ENCODE peak calls at places on chromosome 7, in ten cellular contexts. One of them, this sample, is unnamed.

GRCh38 chr7:5143935-5144903 is 45.8 kb upstream of the WIPI2 start:
- DNase-seq in mammary epithelial cell: peak
- DNase-seq in adrenal gland: peak
- DNase-seq in fibroblast of lung: peak
- DNase-seq in AG04450: no peak
- DNase-seq in GM12864: peak
- DNase-seq in effector memory CD4-positive, alpha-beta T cell: peak
- DNase-seq in brain microvascular endothelial cell: peak
- DNase-seq in aorta: no peak
- DNase-seq in fibroblast of mammary gland: peak
- DNase-seq in this sample: peak

GRCh38 chr7:24882989-24883631 is 96.9 kb downstream of the OSBPL3 start:
- DNase-seq in mammary epithelial cell: peak
- DNase-seq in adrenal gland: no peak
- DNase-seq in fibroblast of lung: peak
- DNase-seq in AG04450: peak
- DNase-seq in GM12864: no peak
- DNase-seq in effector memory CD4-positive, alpha-beta T cell: no peak
- DNase-seq in brain microvascular endothelial cell: peak
- DNase-seq in aorta: peak
- DNase-seq in fibroblast of mammary gland: peak
- DNase-seq in this sample: no peak

GRCh38 chr7:92061154-92061553 is 73.1 kb downstream of the CYP51A1 start:
- DNase-seq in mammary epithelial cell: peak
- DNase-seq in adrenal gland: no peak
- DNase-seq in fibroblast of lung: peak
- DNase-seq in AG04450: no peak
- DNase-seq in GM12864: no peak
- DNase-seq in effector memory CD4-positive, alpha-beta T cell: no peak
- DNase-seq in brain microvascular endothelial cell: no peak
- DNase-seq in aorta: no peak
- DNase-seq in fibroblast of mammary gland: no peak
- DNase-seq in this sample: no peak

GRCh38 chr7:3200504-3200903 is 100.5 kb upstream of the SDK1 start:
- DNase-seq in mammary epithelial cell: peak
- DNase-seq in adrenal gland: no peak
- DNase-seq in fibroblast of lung: peak
- DNase-seq in AG04450: no peak
- DNase-seq in GM12864: no peak
- DNase-seq in effector memory CD4-positive, alpha-beta T cell: no peak
- DNase-seq in brain microvascular endothelial cell: peak
- DNase-seq in aorta: no peak
- DNase-seq in fibroblast of mammary gland: peak
- DNase-seq in this sample: peak

GRCh38 chr7:148419856-148420508 is 170.6 kb upstream of the C7orf33 start:
- DNase-seq in mammary epithelial cell: no peak
- DNase-seq in adrenal gland: no peak
- DNase-seq in fibroblast of lung: no peak
- DNase-seq in AG04450: no peak
- DNase-seq in GM12864: no peak
- DNase-seq in effector memory CD4-positive, alpha-beta T cell: no peak
- DNase-seq in brain microvascular endothelial cell: no peak
- DNase-seq in aorta: no peak
- DNase-seq in fibroblast of mammary gland: no peak
- DNase-seq in this sample: no peak

GRCh38 chr7:121872831-121873764 is at the start of gene PTPRZ1:
- DNase-seq in mammary epithelial cell: peak
- DNase-seq in adrenal gland: peak
- DNase-seq in fibroblast of lung: peak
- DNase-seq in AG04450: no peak
- DNase-seq in GM12864: no peak
- DNase-seq in effector memory CD4-positive, alpha-beta T cell: no peak
- DNase-seq in brain microvascular endothelial cell: no peak
- DNase-seq in aorta: peak
- DNase-seq in fibroblast of mammary gland: peak
- DNase-seq in this sample: no peak

GRCh38 chr7:112162161-112163020 is 43.8 kb downstream of the DOCK4 start:
- DNase-seq in mammary epithelial cell: no peak
- DNase-seq in adrenal gland: peak
- DNase-seq in fibroblast of lung: peak
- DNase-seq in AG04450: no peak
- DNase-seq in GM12864: no peak
- DNase-seq in effector memory CD4-positive, alpha-beta T cell: no peak
- DNase-seq in brain microvascular endothelial cell: peak
- DNase-seq in aorta: no peak
- DNase-seq in fibroblast of mammary gland: peak
- DNase-seq in this sample: no peak

GRCh38 chr7:209846-210245 is 17.5 kb downstream of the FAM20C start:
- DNase-seq in mammary epithelial cell: no peak
- DNase-seq in adrenal gland: no peak
- DNase-seq in fibroblast of lung: peak
- DNase-seq in AG04450: no peak
- DNase-seq in GM12864: no peak
- DNase-seq in effector memory CD4-positive, alpha-beta T cell: no peak
- DNase-seq in brain microvascular endothelial cell: no peak
- DNase-seq in aorta: no peak
- DNase-seq in fibroblast of mammary gland: no peak
- DNase-seq in this sample: no peak

GRCh38 chr7:123608991-123609882 is 7.6 kb downstream of the ASB15 start:
- DNase-seq in mammary epithelial cell: no peak
- DNase-seq in adrenal gland: no peak
- DNase-seq in fibroblast of lung: no peak
- DNase-seq in AG04450: no peak
- DNase-seq in GM12864: no peak
- DNase-seq in effector memory CD4-positive, alpha-beta T cell: no peak
- DNase-seq in brain microvascular endothelial cell: no peak
- DNase-seq in aorta: no peak
- DNase-seq in fibroblast of mammary gland: no peak
- DNase-seq in this sample: no peak

GRCh38 chr7:28433604-28434254 is 21.4 kb downstream of the CREB5 start:
- DNase-seq in mammary epithelial cell: no peak
- DNase-seq in adrenal gland: no peak
- DNase-seq in fibroblast of lung: peak
- DNase-seq in AG04450: no peak
- DNase-seq in GM12864: no peak
- DNase-seq in effector memory CD4-positive, alpha-beta T cell: no peak
- DNase-seq in brain microvascular endothelial cell: peak
- DNase-seq in aorta: no peak
- DNase-seq in fibroblast of mammary gland: peak
- DNase-seq in this sample: no peak

GRCh38 chr7:155357573-155358041 is 59.9 kb downstream of the INSIG1 start:
- DNase-seq in mammary epithelial cell: peak
- DNase-seq in adrenal gland: no peak
- DNase-seq in fibroblast of lung: no peak
- DNase-seq in AG04450: no peak
- DNase-seq in GM12864: no peak
- DNase-seq in effector memory CD4-positive, alpha-beta T cell: no peak
- DNase-seq in brain microvascular endothelial cell: no peak
- DNase-seq in aorta: no peak
- DNase-seq in fibroblast of mammary gland: peak
- DNase-seq in this sample: no peak

GRCh38 chr7:10412426-10413019 is 561.1 kb upstream of the PHF14 start:
- DNase-seq in mammary epithelial cell: peak
- DNase-seq in adrenal gland: peak
- DNase-seq in fibroblast of lung: peak
- DNase-seq in AG04450: no peak
- DNase-seq in GM12864: peak
- DNase-seq in effector memory CD4-positive, alpha-beta T cell: no peak
- DNase-seq in brain microvascular endothelial cell: peak
- DNase-seq in aorta: no peak
- DNase-seq in fibroblast of mammary gland: peak
- DNase-seq in this sample: peak

GRCh38 chr7:19181634-19182033 is 36.4 kb upstream of the FERD3L start:
- DNase-seq in mammary epithelial cell: no peak
- DNase-seq in adrenal gland: no peak
- DNase-seq in fibroblast of lung: no peak
- DNase-seq in AG04450: no peak
- DNase-seq in GM12864: no peak
- DNase-seq in effector memory CD4-positive, alpha-beta T cell: no peak
- DNase-seq in brain microvascular endothelial cell: peak
- DNase-seq in aorta: no peak
- DNase-seq in fibroblast of mammary gland: peak
- DNase-seq in this sample: no peak

GRCh38 chr7:106346678-106347217 is 62.0 kb upstream of the NAMPT start:
- DNase-seq in mammary epithelial cell: peak
- DNase-seq in adrenal gland: no peak
- DNase-seq in fibroblast of lung: peak
- DNase-seq in AG04450: peak
- DNase-seq in GM12864: peak
- DNase-seq in effector memory CD4-positive, alpha-beta T cell: peak
- DNase-seq in brain microvascular endothelial cell: peak
- DNase-seq in aorta: no peak
- DNase-seq in fibroblast of mammary gland: peak
- DNase-seq in this sample: peak

GRCh38 chr7:149716007-149716931 is 57.1 kb downstream of the ZNF467 start:
- DNase-seq in mammary epithelial cell: peak
- DNase-seq in adrenal gland: peak
- DNase-seq in fibroblast of lung: peak
- DNase-seq in AG04450: no peak
- DNase-seq in GM12864: no peak
- DNase-seq in effector memory CD4-positive, alpha-beta T cell: no peak
- DNase-seq in brain microvascular endothelial cell: no peak
- DNase-seq in aorta: no peak
- DNase-seq in fibroblast of mammary gland: no peak
- DNase-seq in this sample: no peak

GRCh38 chr7:140435252-140435895 is 31.5 kb downstream of the RAB19 start:
- DNase-seq in mammary epithelial cell: no peak
- DNase-seq in adrenal gland: no peak
- DNase-seq in fibroblast of lung: no peak
- DNase-seq in AG04450: no peak
- DNase-seq in GM12864: no peak
- DNase-seq in effector memory CD4-positive, alpha-beta T cell: no peak
- DNase-seq in brain microvascular endothelial cell: no peak
- DNase-seq in aorta: peak
- DNase-seq in fibroblast of mammary gland: no peak
- DNase-seq in this sample: no peak

GRCh38 chr7:26681819-26682418 is 182.5 kb downstream of the SKAP2 start:
- DNase-seq in mammary epithelial cell: no peak
- DNase-seq in adrenal gland: no peak
- DNase-seq in fibroblast of lung: peak
- DNase-seq in AG04450: no peak
- DNase-seq in GM12864: no peak
- DNase-seq in effector memory CD4-positive, alpha-beta T cell: no peak
- DNase-seq in brain microvascular endothelial cell: no peak
- DNase-seq in aorta: no peak
- DNase-seq in fibroblast of mammary gland: peak
- DNase-seq in this sample: no peak

DNA sequence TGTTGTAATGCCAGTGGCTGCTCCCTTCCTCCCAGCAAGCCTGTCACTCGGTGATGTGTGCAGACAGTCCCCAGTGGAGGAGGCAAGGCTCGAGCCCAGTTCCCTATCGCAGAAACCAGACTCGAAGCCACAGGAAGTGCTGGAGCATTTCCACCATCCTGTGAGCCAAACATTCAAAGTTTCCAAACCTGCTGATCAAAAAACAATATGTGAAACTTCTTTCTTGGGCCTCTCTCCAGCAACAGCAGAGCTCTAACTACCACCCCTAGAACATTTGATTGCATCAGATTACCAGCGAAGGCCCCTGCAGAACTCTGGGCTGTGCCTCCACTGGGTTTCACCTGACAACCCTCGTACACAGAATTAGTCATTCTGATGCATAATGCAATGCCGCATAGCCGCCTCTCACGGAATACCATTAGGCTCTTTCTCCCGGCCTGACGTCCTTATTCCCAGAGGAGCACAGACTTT is 94.0 kb downstream of the ELMO1 start:
- DNase-seq in mammary epithelial cell: peak
- DNase-seq in adrenal gland: peak
- DNase-seq in fibroblast of lung: peak
- DNase-seq in AG04450: no peak
- DNase-seq in GM12864: no peak
- DNase-seq in effector memory CD4-positive, alpha-beta T cell: no peak
- DNase-seq in brain microvascular endothelial cell: peak
- DNase-seq in aorta: peak
- DNase-seq in fibroblast of mammary gland: peak
- DNase-seq in this sample: no peak
- H3K4me3 ChIP-seq in mammary epithelial cell: no peak
- H3K4me3 ChIP-seq in adrenal gland: no peak
- H3K4me3 ChIP-seq in fibroblast of lung: no peak
- H3K4me3 ChIP-seq in AG04450: no peak
- H3K4me3 ChIP-seq in GM12864: no peak
- H3K4me3 ChIP-seq in effector memory CD4-positive, alpha-beta T cell: no peak
- H3K4me3 ChIP-seq in brain microvascular endothelial cell: no peak
- H3K4me3 ChIP-seq in aorta: no peak
- H3K4me3 ChIP-seq in fibroblast of mammary gland: no peak
- H3K4me3 ChIP-seq in this sample: no peak

GRCh38 chr7:1234794-1235500 is 2.3 kb downstream of the UNCX start:
- DNase-seq in mammary epithelial cell: no peak
- DNase-seq in adrenal gland: no peak
- DNase-seq in fibroblast of lung: no peak
- DNase-seq in AG04450: no peak
- DNase-seq in GM12864: no peak
- DNase-seq in effector memory CD4-positive, alpha-beta T cell: no peak
- DNase-seq in brain microvascular endothelial cell: no peak
- DNase-seq in aorta: no peak
- DNase-seq in fibroblast of mammary gland: no peak
- DNase-seq in this sample: no peak
- H3K4me3 ChIP-seq in mammary epithelial cell: no peak
- H3K4me3 ChIP-seq in adrenal gland: no peak
- H3K4me3 ChIP-seq in fibroblast of lung: no peak
- H3K4me3 ChIP-seq in AG04450: no peak
- H3K4me3 ChIP-seq in GM12864: no peak
- H3K4me3 ChIP-seq in effector memory CD4-positive, alpha-beta T cell: no peak
- H3K4me3 ChIP-seq in brain microvascular endothelial cell: no peak
- H3K4me3 ChIP-seq in aorta: no peak
- H3K4me3 ChIP-seq in fibroblast of mammary gland: no peak
- H3K4me3 ChIP-seq in this sample: no peak

GRCh38 chr7:95398155-95398940 is 2.2 kb upstream of the PON3 start:
- DNase-seq in mammary epithelial cell: no peak
- DNase-seq in adrenal gland: no peak
- DNase-seq in fibroblast of lung: no peak
- DNase-seq in AG04450: no peak
- DNase-seq in GM12864: no peak
- DNase-seq in effector memory CD4-positive, alpha-beta T cell: no peak
- DNase-seq in brain microvascular endothelial cell: no peak
- DNase-seq in aorta: no peak
- DNase-seq in fibroblast of mammary gland: no peak
- DNase-seq in this sample: no peak
- H3K4me3 ChIP-seq in mammary epithelial cell: no peak
- H3K4me3 ChIP-seq in adrenal gland: no peak
- H3K4me3 ChIP-seq in fibroblast of lung: no peak
- H3K4me3 ChIP-seq in AG04450: no peak
- H3K4me3 ChIP-seq in GM12864: no peak
- H3K4me3 ChIP-seq in effector memory CD4-positive, alpha-beta T cell: no peak
- H3K4me3 ChIP-seq in brain microvascular endothelial cell: no peak
- H3K4me3 ChIP-seq in aorta: no peak
- H3K4me3 ChIP-seq in fibroblast of mammary gland: no peak
- H3K4me3 ChIP-seq in this sample: no peak

DNA sequence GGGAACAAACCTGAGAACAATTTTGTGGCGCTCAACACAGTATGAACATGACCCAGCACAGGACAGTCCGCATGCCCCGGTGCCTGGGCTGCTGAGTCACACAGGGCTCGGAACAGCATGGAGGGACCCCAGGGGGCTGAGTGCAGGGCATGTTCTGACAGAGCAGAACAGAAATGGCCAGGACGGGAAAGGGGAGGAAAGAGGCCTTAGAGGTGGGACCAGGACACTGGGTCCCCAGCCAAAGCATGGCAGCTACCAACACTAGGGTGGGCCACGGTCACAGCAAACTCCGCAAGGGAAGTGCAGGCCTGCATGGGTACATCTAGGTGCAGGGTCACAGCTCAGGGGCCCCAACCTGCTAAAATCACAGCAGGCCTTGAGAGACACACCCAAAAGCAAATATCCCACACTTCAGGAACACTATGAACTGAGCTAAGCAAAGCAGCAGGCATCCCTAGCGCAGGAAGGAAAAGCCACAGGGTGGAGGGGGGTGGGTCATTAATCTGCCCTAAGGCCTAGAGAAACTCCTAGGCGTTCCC is 5.6 kb downstream of the IMPDH1 start:
- DNase-seq in mammary epithelial cell: no peak
- DNase-seq in adrenal gland: no peak
- DNase-seq in fibroblast of lung: no peak
- DNase-seq in AG04450: no peak
- DNase-seq in GM12864: no peak
- DNase-seq in effector memory CD4-positive, alpha-beta T cell: no peak
- DNase-seq in brain microvascular endothelial cell: no peak
- DNase-seq in aorta: no peak
- DNase-seq in fibroblast of mammary gland: no peak
- DNase-seq in this sample: no peak
- H3K4me3 ChIP-seq in mammary epithelial cell: peak
- H3K4me3 ChIP-seq in adrenal gland: no peak
- H3K4me3 ChIP-seq in fibroblast of lung: peak
- H3K4me3 ChIP-seq in AG04450: peak
- H3K4me3 ChIP-seq in GM12864: peak
- H3K4me3 ChIP-seq in effector memory CD4-positive, alpha-beta T cell: no peak
- H3K4me3 ChIP-seq in brain microvascular endothelial cell: peak
- H3K4me3 ChIP-seq in aorta: no peak
- H3K4me3 ChIP-seq in fibroblast of mammary gland: peak
- H3K4me3 ChIP-seq in this sample: no peak